ENCODE peak calls at places on chromosomes 12 and 14, in seven cellular contexts. One of them, this sample, is unnamed.

GRCh38 chr12:4238577-4238976 is 35.0 kb upstream of the CCND2 start:
- DNase-seq in naive thymus-derived CD4-positive, alpha-beta T cell: no peak
- DNase-seq in CD8-positive, alpha-beta memory T cell: no peak
- DNase-seq in mammary epithelial cell: no peak
- DNase-seq in kidney: no peak
- DNase-seq in fibroblast of lung: no peak
- DNase-seq in cardiac muscle cell: no peak
- DNase-seq in this sample: no peak

GRCh38 chr12:104294845-104295674 is 8.5 kb upstream of the EID3 start:
- DNase-seq in kidney: no peak
- DNase-seq in naive thymus-derived CD4-positive, alpha-beta T cell: no peak
- DNase-seq in fibroblast of lung: no peak
- DNase-seq in cardiac muscle cell: no peak
- DNase-seq in mammary epithelial cell: no peak
- DNase-seq in CD8-positive, alpha-beta memory T cell: no peak
- DNase-seq in this sample: no peak

GRCh38 chr14:90857866-90858265 is 41.6 kb upstream of the TTC7B start:
- DNase-seq in cardiac muscle cell: no peak
- DNase-seq in naive thymus-derived CD4-positive, alpha-beta T cell: no peak
- DNase-seq in CD8-positive, alpha-beta memory T cell: no peak
- DNase-seq in fibroblast of lung: peak
- DNase-seq in kidney: no peak
- DNase-seq in mammary epithelial cell: no peak
- DNase-seq in this sample: no peak

GRCh38 chr12:91460457-91460856 is 277.8 kb upstream of the DCN start:
- DNase-seq in kidney: no peak
- DNase-seq in CD8-positive, alpha-beta memory T cell: no peak
- DNase-seq in fibroblast of lung: no peak
- DNase-seq in mammary epithelial cell: no peak
- DNase-seq in naive thymus-derived CD4-positive, alpha-beta T cell: no peak
- DNase-seq in cardiac muscle cell: no peak
- DNase-seq in this sample: no peak

GRCh38 chr14:69682607-69683263 is 71.3 kb downstream of the SUSD6 start:
- DNase-seq in kidney: no peak
- DNase-seq in cardiac muscle cell: no peak
- DNase-seq in CD8-positive, alpha-beta memory T cell: no peak
- DNase-seq in fibroblast of lung: peak
- DNase-seq in mammary epithelial cell: peak
- DNase-seq in naive thymus-derived CD4-positive, alpha-beta T cell: no peak
- DNase-seq in this sample: no peak

GRCh38 chr14:49659526-49660455 is 24.7 kb upstream of the DNAAF2 start:
- DNase-seq in fibroblast of lung: no peak
- DNase-seq in CD8-positive, alpha-beta memory T cell: no peak
- DNase-seq in naive thymus-derived CD4-positive, alpha-beta T cell: no peak
- DNase-seq in cardiac muscle cell: no peak
- DNase-seq in mammary epithelial cell: peak
- DNase-seq in kidney: no peak
- DNase-seq in this sample: no peak

GRCh38 chr12:2415568-2415944 is 362.8 kb downstream of the CACNA1C start:
- DNase-seq in kidney: no peak
- DNase-seq in CD8-positive, alpha-beta memory T cell: no peak
- DNase-seq in mammary epithelial cell: no peak
- DNase-seq in naive thymus-derived CD4-positive, alpha-beta T cell: no peak
- DNase-seq in cardiac muscle cell: no peak
- DNase-seq in fibroblast of lung: no peak
- DNase-seq in this sample: no peak

GRCh38 chr12:81759215-81759991 is at the start of gene PPFIA2:
- DNase-seq in kidney: peak
- DNase-seq in CD8-positive, alpha-beta memory T cell: no peak
- DNase-seq in cardiac muscle cell: peak
- DNase-seq in mammary epithelial cell: no peak
- DNase-seq in fibroblast of lung: peak
- DNase-seq in naive thymus-derived CD4-positive, alpha-beta T cell: peak
- DNase-seq in this sample: peak

GRCh38 chr12:46559311-46559710 is 186.7 kb upstream of the SLC38A2 start:
- DNase-seq in fibroblast of lung: no peak
- DNase-seq in CD8-positive, alpha-beta memory T cell: no peak
- DNase-seq in cardiac muscle cell: no peak
- DNase-seq in naive thymus-derived CD4-positive, alpha-beta T cell: no peak
- DNase-seq in kidney: no peak
- DNase-seq in mammary epithelial cell: peak
- DNase-seq in this sample: no peak

GRCh38 chr14:52399886-52400599 is 85.9 kb downstream of the PTGER2 start:
- DNase-seq in mammary epithelial cell: no peak
- DNase-seq in naive thymus-derived CD4-positive, alpha-beta T cell: no peak
- DNase-seq in cardiac muscle cell: peak
- DNase-seq in kidney: no peak
- DNase-seq in fibroblast of lung: peak
- DNase-seq in CD8-positive, alpha-beta memory T cell: no peak
- DNase-seq in this sample: no peak

GRCh38 chr14:24612186-24612585 is 2.7 kb upstream of the GZMH start:
- DNase-seq in CD8-positive, alpha-beta memory T cell: no peak
- DNase-seq in naive thymus-derived CD4-positive, alpha-beta T cell: no peak
- DNase-seq in fibroblast of lung: no peak
- DNase-seq in kidney: no peak
- DNase-seq in mammary epithelial cell: peak
- DNase-seq in cardiac muscle cell: no peak
- DNase-seq in this sample: no peak

GRCh38 chr12:43117226-43117930 is 434.6 kb downstream of the ADAMTS20 start:
- DNase-seq in CD8-positive, alpha-beta memory T cell: no peak
- DNase-seq in mammary epithelial cell: no peak
- DNase-seq in fibroblast of lung: no peak
- DNase-seq in naive thymus-derived CD4-positive, alpha-beta T cell: no peak
- DNase-seq in kidney: no peak
- DNase-seq in cardiac muscle cell: no peak
- DNase-seq in this sample: no peak

GRCh38 chr12:29212682-29213397 is 63.8 kb downstream of the FAR2 start:
- DNase-seq in kidney: no peak
- DNase-seq in mammary epithelial cell: no peak
- DNase-seq in CD8-positive, alpha-beta memory T cell: no peak
- DNase-seq in naive thymus-derived CD4-positive, alpha-beta T cell: no peak
- DNase-seq in fibroblast of lung: no peak
- DNase-seq in cardiac muscle cell: no peak
- DNase-seq in this sample: no peak

DNA sequence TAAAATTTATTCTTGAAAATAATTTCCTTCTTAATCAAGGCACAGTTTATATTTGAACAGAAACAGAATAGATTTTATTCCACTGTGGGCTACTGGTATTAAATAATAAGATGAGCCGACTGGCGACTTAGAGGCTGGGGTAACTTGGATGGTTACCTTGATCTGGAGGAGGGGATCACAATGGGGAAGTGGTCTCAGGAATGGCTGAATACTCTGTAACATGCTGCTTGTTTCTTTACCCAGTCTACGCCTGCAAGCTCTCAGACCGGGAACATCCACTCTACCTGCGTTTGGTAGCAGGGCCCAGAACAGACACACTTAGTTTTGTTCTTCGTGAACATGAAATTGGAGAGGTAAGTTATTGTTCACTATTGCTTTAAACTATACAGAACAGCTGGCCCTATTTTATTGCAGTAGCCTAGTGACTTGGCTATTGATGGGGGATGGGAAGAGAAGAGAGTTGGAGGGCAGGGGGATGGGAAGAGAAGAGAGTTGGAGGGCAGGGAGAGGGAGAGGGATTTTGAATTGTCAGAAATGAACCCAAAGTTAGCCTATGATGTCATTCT is 67.9 kb downstream of the GNS start:
- DNase-seq in naive thymus-derived CD4-positive, alpha-beta T cell: no peak
- DNase-seq in cardiac muscle cell: no peak
- DNase-seq in CD8-positive, alpha-beta memory T cell: no peak
- DNase-seq in mammary epithelial cell: no peak
- DNase-seq in kidney: no peak
- DNase-seq in fibroblast of lung: no peak
- DNase-seq in this sample: no peak
- H3K27ac ChIP-seq in naive thymus-derived CD4-positive, alpha-beta T cell: peak
- H3K27ac ChIP-seq in cardiac muscle cell: peak
- H3K27ac ChIP-seq in CD8-positive, alpha-beta memory T cell: no peak
- H3K27ac ChIP-seq in mammary epithelial cell: no peak
- H3K27ac ChIP-seq in kidney: no peak
- H3K27ac ChIP-seq in fibroblast of lung: no peak
- H3K27ac ChIP-seq in this sample: peak

GRCh38 chr12:80504389-80505153 is 60.5 kb downstream of the PTPRQ start:
- DNase-seq in fibroblast of lung: no peak
- DNase-seq in kidney: no peak
- DNase-seq in CD8-positive, alpha-beta memory T cell: no peak
- DNase-seq in mammary epithelial cell: no peak
- DNase-seq in cardiac muscle cell: no peak
- DNase-seq in naive thymus-derived CD4-positive, alpha-beta T cell: no peak
- DNase-seq in this sample: no peak

GRCh38 chr12:80512781-80513180 is 68.7 kb downstream of the PTPRQ start:
- DNase-seq in naive thymus-derived CD4-positive, alpha-beta T cell: no peak
- DNase-seq in fibroblast of lung: no peak
- DNase-seq in mammary epithelial cell: no peak
- DNase-seq in cardiac muscle cell: no peak
- DNase-seq in CD8-positive, alpha-beta memory T cell: no peak
- DNase-seq in kidney: no peak
- DNase-seq in this sample: no peak

GRCh38 chr12:80513211-80513610 is 69.2 kb downstream of the PTPRQ start:
- DNase-seq in naive thymus-derived CD4-positive, alpha-beta T cell: no peak
- DNase-seq in mammary epithelial cell: no peak
- DNase-seq in CD8-positive, alpha-beta memory T cell: no peak
- DNase-seq in kidney: no peak
- DNase-seq in fibroblast of lung: no peak
- DNase-seq in cardiac muscle cell: no peak
- DNase-seq in this sample: peak

GRCh38 chr12:80509781-80510556 is 65.9 kb downstream of the PTPRQ start:
- DNase-seq in fibroblast of lung: peak
- DNase-seq in mammary epithelial cell: peak
- DNase-seq in CD8-positive, alpha-beta memory T cell: no peak
- DNase-seq in cardiac muscle cell: no peak
- DNase-seq in kidney: no peak
- DNase-seq in naive thymus-derived CD4-positive, alpha-beta T cell: no peak
- DNase-seq in this sample: no peak
- H3K27ac ChIP-seq in fibroblast of lung: peak
- H3K27ac ChIP-seq in mammary epithelial cell: no peak
- H3K27ac ChIP-seq in CD8-positive, alpha-beta memory T cell: no peak
- H3K27ac ChIP-seq in cardiac muscle cell: no peak
- H3K27ac ChIP-seq in kidney: no peak
- H3K27ac ChIP-seq in naive thymus-derived CD4-positive, alpha-beta T cell: no peak
- H3K27ac ChIP-seq in this sample: no peak

GRCh38 chr14:81169267-81169666 is 51.5 kb downstream of the GTF2A1 start:
- DNase-seq in mammary epithelial cell: no peak
- DNase-seq in kidney: no peak
- DNase-seq in cardiac muscle cell: no peak
- DNase-seq in CD8-positive, alpha-beta memory T cell: no peak
- DNase-seq in fibroblast of lung: no peak
- DNase-seq in naive thymus-derived CD4-positive, alpha-beta T cell: no peak
- DNase-seq in this sample: no peak
- H3K27ac ChIP-seq in mammary epithelial cell: no peak
- H3K27ac ChIP-seq in kidney: peak
- H3K27ac ChIP-seq in cardiac muscle cell: no peak
- H3K27ac ChIP-seq in CD8-positive, alpha-beta memory T cell: no peak
- H3K27ac ChIP-seq in fibroblast of lung: no peak
- H3K27ac ChIP-seq in naive thymus-derived CD4-positive, alpha-beta T cell: peak
- H3K27ac ChIP-seq in this sample: peak

GRCh38 chr14:88482524-88482923 is 72.3 kb downstream of the PTPN21 start:
- DNase-seq in CD8-positive, alpha-beta memory T cell: no peak
- DNase-seq in mammary epithelial cell: no peak
- DNase-seq in cardiac muscle cell: no peak
- DNase-seq in naive thymus-derived CD4-positive, alpha-beta T cell: no peak
- DNase-seq in fibroblast of lung: no peak
- DNase-seq in kidney: no peak
- DNase-seq in this sample: no peak
- H3K27ac ChIP-seq in CD8-positive, alpha-beta memory T cell: no peak
- H3K27ac ChIP-seq in mammary epithelial cell: no peak
- H3K27ac ChIP-seq in cardiac muscle cell: peak
- H3K27ac ChIP-seq in naive thymus-derived CD4-positive, alpha-beta T cell: no peak
- H3K27ac ChIP-seq in fibroblast of lung: no peak
- H3K27ac ChIP-seq in kidney: no peak
- H3K27ac ChIP-seq in this sample: no peak

This sample was measured in ascending aorta.